ENCODE peak calls at places on chromosomes 7 and 10, in nine cellular contexts. D is GM23338; Z is effector memory CD4-positive, alpha-beta T cell; H is cardiac muscle cell; W is hepatocyte; A is thoracic aorta; V is aorta; M is CD4-positive, CD25-positive, alpha-beta regulatory T cell; J is WERI-Rb-1. X is an unnamed sample.

GRCh38 chr10:132961-133898 is 2.0 kb upstream of the ZMYND11 start:
- DNase-seq in D (peak), Z (no peak), A (no peak), H (peak), W (peak), J (no peak), V (no peak), M (no peak), X (peak)

GRCh38 chr7:137652721-137653120 is 194.1 kb downstream of the DGKI start:
- DNase-seq in J (no peak), H (peak), M (no peak), Z (no peak), W (no peak), D (no peak), A (no peak), V (no peak), X (peak)

GRCh38 chr7:138478499-138478908 is 18.4 kb downstream of the TRIM24 start:
- DNase-seq in M (peak), H (no peak), V (no peak), Z (no peak), D (no peak), J (no peak), W (no peak), A (no peak), X (no peak)

GRCh38 chr10:26887611-26888215 is 27.0 kb upstream of the ABI1 start:
- DNase-seq in D (no peak), Z (no peak), W (no peak), H (no peak), A (no peak), M (no peak), J (no peak), V (no peak), X (no peak)

GRCh38 chr7:99459087-99459486 is 6.9 kb downstream of the ATP5MF start:
- DNase-seq in M (peak), H (peak), V (no peak), A (no peak), W (no peak), Z (no peak), J (peak), D (peak), X (no peak)

GRCh38 chr10:21860718-21861117 is 142.8 kb downstream of the DNAJC1 start:
- DNase-seq in H (peak), M (no peak), J (no peak), V (no peak), Z (no peak), W (no peak), D (no peak), A (no peak), X (no peak)

GRCh38 chr10:6920072-6921019 is 340.3 kb upstream of the PRKCQ start:
- DNase-seq in Z (peak), W (peak), D (peak), V (peak), J (peak), A (no peak), H (peak), M (peak), X (peak)

GRCh38 chr10:36676321-36677169 is 448.9 kb upstream of the ANKRD30A start:
- DNase-seq in J (no peak), Z (no peak), D (no peak), A (no peak), V (no peak), M (no peak), H (peak), W (no peak), X (peak)

GRCh38 chr10:12993595-12993994 is 7.9 kb downstream of the CCDC3 start:
- DNase-seq in W (no peak), A (no peak), M (no peak), Z (no peak), J (no peak), D (no peak), H (no peak), V (no peak), X (no peak)
- H3K27ac ChIP-seq in W (no peak), A (peak), M (no peak), Z (no peak), J (no peak), D (no peak), H (no peak), V (peak), X (no peak)

GRCh38 chr7:147681530-147681929 is 909.0 kb upstream of the C7orf33 start:
- DNase-seq in A (no peak), W (no peak), J (no peak), D (no peak), Z (no peak), M (no peak), H (no peak), V (no peak), X (no peak)
- H3K27ac ChIP-seq in A (no peak), W (no peak), J (no peak), D (no peak), Z (no peak), M (no peak), H (no peak), V (no peak), X (no peak)

GRCh38 chr7:147586110-147586509 is 1004.5 kb upstream of the C7orf33 start:
- DNase-seq in Z (no peak), D (peak), W (no peak), M (no peak), J (no peak), H (no peak), A (no peak), V (no peak), X (no peak)
- H3K27ac ChIP-seq in Z (no peak), D (no peak), W (no peak), M (no peak), J (no peak), H (no peak), A (no peak), V (no peak), X (no peak)

GRCh38 chr7:130369831-130370230 is 10.5 kb upstream of the CPA1 start:
- DNase-seq in A (no peak), M (no peak), V (no peak), J (no peak), H (no peak), Z (no peak), D (no peak), W (no peak), X (peak)

GRCh38 chr7:130374507-130374906 is 5.8 kb upstream of the CPA1 start:
- DNase-seq in V (no peak), Z (no peak), J (no peak), W (no peak), D (no peak), A (no peak), H (no peak), M (no peak), X (no peak)

GRCh38 chr7:130372813-130373212 is 7.5 kb upstream of the CPA1 start:
- DNase-seq in M (no peak), J (no peak), V (no peak), Z (no peak), W (no peak), H (no peak), A (no peak), D (no peak), X (no peak)

GRCh38 chr7:130371059-130371458 is 9.2 kb upstream of the CPA1 start:
- DNase-seq in W (no peak), A (no peak), J (no peak), D (no peak), Z (no peak), H (peak), V (peak), M (no peak), X (no peak)

DNA sequence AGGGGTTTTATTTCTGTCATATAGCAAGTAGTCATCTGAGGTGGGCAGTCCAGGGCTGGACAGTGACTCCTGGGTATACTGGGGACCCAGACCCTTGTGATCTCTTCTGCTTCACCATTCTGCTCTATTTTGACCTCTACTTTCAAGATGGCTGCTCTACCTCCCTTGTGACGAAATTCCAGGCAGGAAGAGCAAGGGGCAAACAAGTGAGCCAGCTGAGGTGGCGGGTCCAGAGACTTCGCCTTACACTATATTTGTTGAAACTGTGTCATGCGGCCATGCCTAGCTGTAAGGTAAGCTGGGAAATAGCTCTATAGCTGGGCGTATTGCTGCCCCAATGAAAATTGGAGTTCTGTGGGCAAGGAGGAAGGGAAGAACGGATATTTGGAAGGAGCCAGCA is 7.9 kb upstream of the CPA1 start:
- DNase-seq in Z (no peak), W (no peak), H (no peak), V (no peak), A (no peak), D (no peak), M (no peak), J (no peak), X (no peak)
- H3K27ac ChIP-seq in Z (no peak), W (peak), H (peak), V (peak), A (peak), D (no peak), M (no peak), J (no peak), X (peak)

GRCh38 chr10:14917827-14918226 is 36.1 kb downstream of the DCLRE1C start:
- DNase-seq in D (no peak), J (no peak), Z (no peak), A (no peak), H (no peak), V (no peak), W (no peak), M (no peak), X (no peak)
- H3K27ac ChIP-seq in D (no peak), J (no peak), Z (no peak), A (no peak), H (no peak), V (no peak), W (no peak), M (no peak), X (no peak)

GRCh38 chr7:132472463-132473120 is 103.7 kb downstream of the PLXNA4 start:
- DNase-seq in J (no peak), D (no peak), V (peak), Z (no peak), W (peak), M (no peak), H (peak), A (peak), X (no peak)
- H3K27ac ChIP-seq in J (no peak), D (no peak), V (peak), Z (no peak), W (no peak), M (no peak), H (peak), A (peak), X (no peak)

DNA sequence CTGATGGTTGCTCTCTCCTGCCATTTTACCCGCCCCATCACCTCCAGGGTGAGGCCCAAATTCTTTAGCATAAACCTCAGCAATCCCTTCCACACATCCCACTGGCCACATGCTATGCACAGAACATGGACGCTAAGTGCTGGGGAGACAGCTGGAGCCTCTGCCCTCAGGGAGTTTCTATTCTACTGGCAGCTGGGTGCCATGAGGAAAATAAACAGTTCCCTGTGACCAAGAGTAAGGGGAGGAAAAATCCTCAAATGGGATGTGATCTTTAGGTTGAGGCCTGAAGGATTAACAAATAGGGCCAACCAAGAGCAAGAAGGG is 1.2 kb downstream of the PARP12 start:
- DNase-seq in M (no peak), D (no peak), V (no peak), A (no peak), H (peak), W (no peak), J (no peak), Z (no peak), X (no peak)
- H3K27ac ChIP-seq in M (peak), D (no peak), V (peak), A (peak), H (no peak), W (no peak), J (no peak), Z (peak), X (no peak)

GRCh38 chr7:158160199-158160598 is 427.4 kb downstream of the PTPRN2 start:
- DNase-seq in J (no peak), M (no peak), A (no peak), Z (no peak), W (peak), D (no peak), V (no peak), H (no peak), X (no peak)
- H3K27ac ChIP-seq in J (no peak), M (no peak), A (no peak), Z (no peak), W (peak), D (no peak), V (no peak), H (no peak), X (no peak)

GRCh38 chr10:103792547-103792946 is 62.8 kb downstream of the SH3PXD2A start:
- DNase-seq in W (no peak), D (no peak), H (no peak), J (no peak), V (no peak), M (peak), Z (no peak), A (no peak), X (no peak)
- H3K27ac ChIP-seq in W (peak), D (no peak), H (peak), J (no peak), V (no peak), M (no peak), Z (no peak), A (no peak), X (no peak)

DNA sequence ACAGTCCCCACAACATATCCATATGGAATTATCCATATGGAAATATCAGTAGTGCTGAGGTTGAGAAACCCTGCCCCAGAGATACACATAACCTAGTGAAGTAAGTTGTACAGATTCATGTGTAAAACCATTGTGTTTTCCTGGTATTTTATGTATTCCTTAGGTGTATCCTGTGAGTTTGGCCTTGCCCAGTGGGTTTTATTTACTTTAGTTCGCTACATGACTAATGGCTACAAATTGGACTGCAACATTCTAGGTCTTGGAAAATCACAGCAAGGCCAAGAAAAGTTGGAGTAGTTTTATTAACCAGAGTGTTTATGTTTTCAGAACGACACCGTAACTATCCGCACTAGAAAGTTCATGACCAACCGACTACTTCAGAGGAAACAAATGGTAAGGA is 1.4 kb downstream of the RPS24 start:
- DNase-seq in V (no peak), D (no peak), J (no peak), W (no peak), M (no peak), Z (no peak), H (no peak), A (no peak), X (no peak)
- H3K27ac ChIP-seq in V (no peak), D (peak), J (no peak), W (peak), M (peak), Z (peak), H (no peak), A (no peak), X (no peak)